ENCODE peak calls at places on chromosomes 16 and 17, in eight cellular contexts. K, E, A, M, F, B, U and I are unnamed samples.

GRCh38 chr17:66676421-66676820 is 158.5 kb upstream of the CACNG5 start:
- DNase-seq in K (no peak), E (peak; percentile 84), A (no peak), M (no peak), F (no peak), B (peak; percentile 73), U (no peak), I (no peak)

GRCh38 chr16:27686926-27687325 is 137.0 kb downstream of the KATNIP start:
- DNase-seq in K (no peak), E (no peak), A (no peak), M (no peak), F (no peak), B (no peak), U (no peak), I (no peak)

GRCh38 chr16:11249233-11250061 is 6.6 kb downstream of the SOCS1 start:
- DNase-seq in K (no peak), E (no peak), A (no peak), M (no peak), F (no peak), B (no peak), U (no peak), I (no peak)

GRCh38 chr17:29709861-29710849 is 87.4 kb upstream of the CORO6 start:
- DNase-seq in K (no peak), E (no peak), A (no peak), M (no peak), F (no peak), B (no peak), U (no peak), I (no peak)

GRCh38 chr16:2082171-2082982 is 34.6 kb downstream of the TSC2 start:
- DNase-seq in K (no peak), E (no peak), A (no peak), M (no peak), F (no peak), B (peak; percentile 96), U (no peak), I (no peak)

GRCh38 chr16:72995151-72995881 is 52.6 kb downstream of the ZFHX3 start:
- DNase-seq in K (peak; percentile 82), E (no peak), A (no peak), M (no peak), F (no peak), B (no peak), U (no peak), I (no peak)

GRCh38 chr17:7204828-7205461 is 14.7 kb downstream of the DLG4 start:
- DNase-seq in K (peak; percentile 95), E (peak; percentile 83), A (peak; percentile 98), M (peak; percentile 97), F (no peak), B (peak; percentile 87), U (peak; percentile 97), I (peak; percentile 93)

GRCh38 chr17:56289321-56289720 is 136.0 kb downstream of the ANKFN1 start:
- DNase-seq in K (no peak), E (no peak), A (no peak), M (no peak), F (no peak), B (no peak), U (no peak), I (no peak)

GRCh38 chr17:47949197-47949759 is 7.9 kb downstream of the PNPO start:
- DNase-seq in K (peak; percentile 80), E (peak; percentile 92), A (peak; percentile 56), M (peak; percentile 75), F (no peak), B (peak; percentile 96), U (peak; percentile 69), I (peak; percentile 68)

GRCh38 chr16:74296120-74296464 is 522 bp upstream of the PSMD7 start:
- DNase-seq in K (no peak), E (no peak), A (no peak), M (no peak), F (no peak), B (no peak), U (no peak), I (no peak)

GRCh38 chr17:80832266-80832676 is 159.4 kb upstream of the CHMP6 start:
- DNase-seq in K (peak; percentile 57), E (no peak), A (no peak), M (no peak), F (no peak), B (peak; percentile 19), U (no peak), I (no peak)

GRCh38 chr17:5719976-5720375 is 135.7 kb upstream of the NLRP1 start:
- DNase-seq in K (no peak), E (no peak), A (no peak), M (no peak), F (no peak), B (no peak), U (no peak), I (no peak)

GRCh38 chr17:6643460-6644125 is 2.7 kb downstream of the TXNDC17 start:
- DNase-seq in K (no peak), E (no peak), A (no peak), M (no peak), F (no peak), B (no peak), U (no peak), I (no peak)

GRCh38 chr16:16857603-16858283 is 478.8 kb downstream of the NPIPA7 start:
- DNase-seq in K (no peak), E (no peak), A (no peak), M (no peak), F (no peak), B (no peak), U (no peak), I (no peak)

GRCh38 chr17:61970030-61970429 is 42.2 kb upstream of the INTS2 start:
- DNase-seq in K (no peak), E (no peak), A (no peak), M (no peak), F (no peak), B (no peak), U (no peak), I (no peak)

GRCh38 chr16:17515421-17516210 is 44.9 kb upstream of the XYLT1 start:
- DNase-seq in K (no peak), E (no peak), A (no peak), M (no peak), F (no peak), B (no peak), U (no peak), I (no peak)

GRCh38 chr17:55263565-55264272 is 1.0 kb upstream of the HLF start:
- DNase-seq in K (no peak), E (no peak), A (no peak), M (no peak), F (no peak), B (no peak), U (peak; percentile 25), I (no peak)

GRCh38 chr17:55258578-55259135 is 6.1 kb upstream of the HLF start:
- DNase-seq in K (no peak), E (no peak), A (no peak), M (no peak), F (no peak), B (no peak), U (no peak), I (no peak)

GRCh38 chr17:55264273-55264639 is 504 bp upstream of the HLF start:
- DNase-seq in K (no peak), E (no peak), A (no peak), M (peak; percentile 3), F (no peak), B (no peak), U (no peak), I (no peak)

GRCh38 chr17:55261311-55261710 is 3.4 kb upstream of the HLF start:
- DNase-seq in K (no peak), E (no peak), A (no peak), M (no peak), F (no peak), B (no peak), U (no peak), I (no peak)

DNA sequence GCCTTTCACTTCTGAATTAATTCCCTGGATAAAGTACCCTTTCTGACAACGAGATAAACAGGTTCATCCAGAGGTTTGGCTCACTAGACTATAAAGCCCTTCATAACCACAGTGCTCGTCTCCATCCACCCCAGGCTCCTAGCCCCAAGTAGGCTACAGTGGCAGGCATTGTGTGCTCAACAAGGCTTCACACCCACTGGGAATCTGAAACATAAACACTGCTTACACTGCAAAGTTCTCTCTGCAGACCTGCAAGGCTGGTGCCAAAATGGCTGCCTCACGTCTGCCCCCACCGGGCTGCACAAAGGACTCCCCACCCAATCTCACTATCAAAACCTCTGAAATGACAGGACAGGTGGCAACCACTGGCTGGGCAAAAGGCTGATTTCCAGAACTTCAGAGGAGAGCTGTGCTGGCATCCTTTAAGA is 5.1 kb upstream of the HLF start:
- DNase-seq in K (no peak), E (no peak), A (no peak), M (no peak), F (no peak), B (no peak), U (no peak), I (no peak)
- H3K27ac ChIP-seq in K (no peak overlapping the region), E (no peak overlapping the region), A (no peak overlapping the region), M (no peak overlapping the region), F (no peak overlapping the region), B (no peak overlapping the region), U (no peak overlapping the region), I (no peak overlapping the region)

GRCh38 chr16:50664270-50664669 is 16.8 kb downstream of the SNX20 start:
- DNase-seq in K (no peak), E (no peak), A (no peak), M (no peak), F (no peak), B (peak; percentile 22), U (no peak), I (no peak)
- H3K27ac ChIP-seq in K (no peak overlapping the region), E (no peak overlapping the region), A (no peak overlapping the region), M (no peak overlapping the region), F (no peak overlapping the region), B (no peak overlapping the region), U (no peak overlapping the region), I (no peak overlapping the region)

DNA sequence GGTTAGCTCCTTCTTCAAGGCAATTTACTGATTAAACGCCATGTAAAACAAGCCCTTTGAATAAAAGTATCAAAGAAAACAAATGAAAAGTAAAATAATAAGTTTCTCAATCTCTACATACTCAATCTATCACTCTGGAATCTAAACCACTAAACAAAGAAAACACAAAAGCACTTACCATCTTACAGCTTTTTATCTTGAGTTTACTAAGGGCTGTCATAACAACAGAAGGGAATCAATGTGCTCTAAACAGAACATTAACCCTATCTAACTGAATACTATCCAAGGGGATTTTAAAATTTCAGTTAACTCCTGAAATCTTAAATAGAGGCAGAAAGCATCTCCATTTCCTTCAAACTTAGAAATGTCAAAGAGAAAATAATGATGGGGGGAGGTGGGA is 3.4 kb downstream of the SKA2 start:
- DNase-seq in K (no peak), E (no peak), A (no peak), M (no peak), F (no peak), B (no peak), U (no peak), I (no peak)
- H3K27ac ChIP-seq in K (peak overlapping the region; percentile 97), E (no peak overlapping the region), A (no peak overlapping the region), M (no peak overlapping the region), F (peak overlapping the region; percentile 95), B (no peak overlapping the region), U (no peak overlapping the region), I (peak overlapping the region; percentile 65)

DNA sequence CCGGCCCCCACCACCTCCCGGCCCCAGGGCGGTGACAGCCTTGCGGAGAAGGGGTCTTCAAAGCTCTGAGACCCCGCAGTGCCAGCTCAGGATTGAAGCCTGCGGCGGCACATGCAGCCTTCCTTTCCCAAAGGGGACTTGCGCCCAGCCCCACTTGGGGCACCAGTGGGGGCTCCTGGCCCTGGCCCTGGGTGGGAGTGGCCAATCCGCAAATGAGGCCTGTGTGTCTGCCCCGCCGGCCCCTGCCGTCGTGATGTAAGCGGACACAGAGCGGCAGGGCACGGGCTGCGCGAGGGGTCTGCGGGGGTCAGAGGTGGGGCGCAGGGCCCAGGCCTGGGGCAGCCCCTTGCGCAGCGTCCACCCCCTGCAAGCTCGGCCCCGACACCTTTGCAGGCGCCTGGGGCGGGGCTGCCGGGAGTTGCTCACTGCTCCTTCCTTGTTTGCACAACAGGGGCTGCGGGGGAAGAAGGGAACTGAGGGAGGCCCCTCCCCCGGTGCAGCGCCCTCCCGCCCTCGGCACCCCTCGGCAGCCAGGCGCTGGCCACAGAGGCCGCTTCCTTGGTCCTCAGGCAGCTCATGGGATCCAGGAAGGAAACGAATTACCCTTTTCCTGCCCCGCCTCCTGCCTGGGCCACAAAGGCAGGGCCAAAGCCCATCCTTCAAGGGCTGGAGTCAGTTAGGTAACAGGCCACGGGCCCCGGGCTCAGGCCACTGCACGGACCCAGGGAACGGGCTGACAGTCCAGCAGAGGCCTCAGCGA is 2.9 kb downstream of the SLC16A3 start:
- DNase-seq in K (no peak), E (peak; percentile 88), A (no peak), M (peak; percentile 31), F (no peak), B (peak; percentile 76), U (no peak), I (peak; percentile 31)
- H3K27ac ChIP-seq in K (no peak overlapping the region), E (peak overlapping the region; percentile 83), A (peak overlapping the region; percentile 45), M (peak overlapping the region; percentile 73), F (peak overlapping the region; percentile 94), B (peak overlapping the region; percentile 72), U (peak overlapping the region; percentile 38), I (peak overlapping the region; percentile 60)